ENCODE peak calls at places on chromosomes 2 and 18, in eight cellular contexts. One of them, this sample, is unnamed.

GRCh38 chr2:235583144-235583543 is 89.3 kb downstream of the AGAP1 start:
- DNase-seq in HepG2: peak; percentile 42
- DNase-seq in HCT116: no peak
- DNase-seq in kidney: no peak
- DNase-seq in H9: no peak
- DNase-seq in neural progenitor cell: no peak
- DNase-seq in fibroblast of lung: no peak
- DNase-seq in IMR-90: no peak
- DNase-seq in this sample: no peak

GRCh38 chr2:240419723-240420122 is 15.7 kb upstream of the GPC1 start:
- DNase-seq in HepG2: no peak
- DNase-seq in HCT116: no peak
- DNase-seq in kidney: no peak
- DNase-seq in H9: no peak
- DNase-seq in neural progenitor cell: no peak
- DNase-seq in fibroblast of lung: no peak
- DNase-seq in IMR-90: no peak
- DNase-seq in this sample: no peak

GRCh38 chr18:2337552-2338141 is 233.7 kb downstream of the METTL4 start:
- DNase-seq in HepG2: peak; percentile 17
- DNase-seq in HCT116: peak; percentile 19
- DNase-seq in kidney: no peak
- DNase-seq in H9: no peak
- DNase-seq in neural progenitor cell: peak; percentile 51
- DNase-seq in fibroblast of lung: peak; percentile 50
- DNase-seq in IMR-90: peak; percentile 50
- DNase-seq in this sample: peak; percentile 85

GRCh38 chr2:136149011-136149410 is 31.1 kb upstream of the CXCR4 start:
- DNase-seq in HepG2: no peak
- DNase-seq in HCT116: no peak
- DNase-seq in kidney: no peak
- DNase-seq in H9: no peak
- DNase-seq in neural progenitor cell: no peak
- DNase-seq in fibroblast of lung: no peak
- DNase-seq in IMR-90: no peak
- DNase-seq in this sample: no peak

GRCh38 chr2:157875720-157876065 is 437 bp downstream of the ACVR1 start:
- DNase-seq in HepG2: peak; percentile 18
- DNase-seq in HCT116: no peak
- DNase-seq in kidney: peak; percentile 84
- DNase-seq in H9: no peak
- DNase-seq in neural progenitor cell: peak; percentile 83
- DNase-seq in fibroblast of lung: no peak
- DNase-seq in IMR-90: no peak
- DNase-seq in this sample: peak; percentile 85

GRCh38 chr2:235945608-235946140 is 222.5 kb downstream of the GBX2 start:
- DNase-seq in HepG2: no peak
- DNase-seq in HCT116: no peak
- DNase-seq in kidney: peak; percentile 33
- DNase-seq in H9: no peak
- DNase-seq in neural progenitor cell: no peak
- DNase-seq in fibroblast of lung: no peak
- DNase-seq in IMR-90: no peak
- DNase-seq in this sample: no peak

GRCh38 chr2:102350118-102350793 is 5.3 kb upstream of the IL18R1 start:
- DNase-seq in HepG2: no peak
- DNase-seq in HCT116: no peak
- DNase-seq in kidney: no peak
- DNase-seq in H9: no peak
- DNase-seq in neural progenitor cell: no peak
- DNase-seq in fibroblast of lung: no peak
- DNase-seq in IMR-90: no peak
- DNase-seq in this sample: no peak

GRCh38 chr2:127142663-127143630 is 36.0 kb upstream of the BIN1 start:
- DNase-seq in HepG2: no peak
- DNase-seq in HCT116: no peak
- DNase-seq in kidney: peak; percentile 12
- DNase-seq in H9: no peak
- DNase-seq in neural progenitor cell: no peak
- DNase-seq in fibroblast of lung: no peak
- DNase-seq in IMR-90: no peak
- DNase-seq in this sample: no peak

GRCh38 chr2:96907405-96908041 is 37.6 kb upstream of the SEMA4C start:
- DNase-seq in HepG2: no peak
- DNase-seq in HCT116: no peak
- DNase-seq in kidney: peak; percentile 94
- DNase-seq in H9: peak; percentile 81
- DNase-seq in neural progenitor cell: peak; percentile 91
- DNase-seq in fibroblast of lung: peak; percentile 71
- DNase-seq in IMR-90: peak; percentile 24
- DNase-seq in this sample: peak; percentile 93

GRCh38 chr2:201789395-201789794 is 8.7 kb upstream of the ALS2 start:
- DNase-seq in HepG2: no peak
- DNase-seq in HCT116: no peak
- DNase-seq in kidney: no peak
- DNase-seq in H9: no peak
- DNase-seq in neural progenitor cell: no peak
- DNase-seq in fibroblast of lung: no peak
- DNase-seq in IMR-90: no peak
- DNase-seq in this sample: no peak

GRCh38 chr2:44836916-44837315 is 104.6 kb upstream of the SIX3 start:
- DNase-seq in HepG2: no peak
- DNase-seq in HCT116: no peak
- DNase-seq in kidney: no peak
- DNase-seq in H9: no peak
- DNase-seq in neural progenitor cell: no peak
- DNase-seq in fibroblast of lung: no peak
- DNase-seq in IMR-90: no peak
- DNase-seq in this sample: peak; percentile 22

GRCh38 chr2:47274054-47274779 is 119.1 kb upstream of the STPG4 start:
- DNase-seq in HepG2: no peak
- DNase-seq in HCT116: no peak
- DNase-seq in kidney: no peak
- DNase-seq in H9: no peak
- DNase-seq in neural progenitor cell: no peak
- DNase-seq in fibroblast of lung: peak; percentile 83
- DNase-seq in IMR-90: peak; percentile 94
- DNase-seq in this sample: no peak

GRCh38 chr2:100739735-100740432 is 80.1 kb upstream of the NPAS2 start:
- DNase-seq in HepG2: no peak
- DNase-seq in HCT116: no peak
- DNase-seq in kidney: no peak
- DNase-seq in H9: no peak
- DNase-seq in neural progenitor cell: no peak
- DNase-seq in fibroblast of lung: no peak
- DNase-seq in IMR-90: no peak
- DNase-seq in this sample: no peak

GRCh38 chr18:12061685-12062084 is 32.0 kb upstream of the ANKRD62 start:
- DNase-seq in HepG2: no peak
- DNase-seq in HCT116: no peak
- DNase-seq in kidney: no peak
- DNase-seq in H9: no peak
- DNase-seq in neural progenitor cell: no peak
- DNase-seq in fibroblast of lung: no peak
- DNase-seq in IMR-90: no peak
- DNase-seq in this sample: no peak

GRCh38 chr2:61175036-61175435 is 13.0 kb downstream of the C2orf74 start:
- DNase-seq in HepG2: no peak
- DNase-seq in HCT116: no peak
- DNase-seq in kidney: no peak
- DNase-seq in H9: no peak
- DNase-seq in neural progenitor cell: no peak
- DNase-seq in fibroblast of lung: no peak
- DNase-seq in IMR-90: no peak
- DNase-seq in this sample: no peak

GRCh38 chr2:45932278-45932975 is 281.0 kb downstream of the PRKCE start:
- DNase-seq in HepG2: no peak
- DNase-seq in HCT116: no peak
- DNase-seq in kidney: no peak
- DNase-seq in H9: no peak
- DNase-seq in neural progenitor cell: no peak
- DNase-seq in fibroblast of lung: peak; percentile 61
- DNase-seq in IMR-90: peak; percentile 88
- DNase-seq in this sample: no peak

GRCh38 chr18:10439898-10440297 is 14.5 kb upstream of the APCDD1 start:
- DNase-seq in HepG2: no peak
- DNase-seq in HCT116: no peak
- DNase-seq in kidney: no peak
- DNase-seq in H9: no peak
- DNase-seq in neural progenitor cell: no peak
- DNase-seq in fibroblast of lung: no peak
- DNase-seq in IMR-90: no peak
- DNase-seq in this sample: no peak

GRCh38 chr2:6492573-6492972 is 373.1 kb downstream of the CMPK2 start:
- DNase-seq in HepG2: no peak
- DNase-seq in HCT116: no peak
- DNase-seq in kidney: no peak
- DNase-seq in H9: no peak
- DNase-seq in neural progenitor cell: no peak
- DNase-seq in fibroblast of lung: no peak
- DNase-seq in IMR-90: no peak
- DNase-seq in this sample: no peak

DNA sequence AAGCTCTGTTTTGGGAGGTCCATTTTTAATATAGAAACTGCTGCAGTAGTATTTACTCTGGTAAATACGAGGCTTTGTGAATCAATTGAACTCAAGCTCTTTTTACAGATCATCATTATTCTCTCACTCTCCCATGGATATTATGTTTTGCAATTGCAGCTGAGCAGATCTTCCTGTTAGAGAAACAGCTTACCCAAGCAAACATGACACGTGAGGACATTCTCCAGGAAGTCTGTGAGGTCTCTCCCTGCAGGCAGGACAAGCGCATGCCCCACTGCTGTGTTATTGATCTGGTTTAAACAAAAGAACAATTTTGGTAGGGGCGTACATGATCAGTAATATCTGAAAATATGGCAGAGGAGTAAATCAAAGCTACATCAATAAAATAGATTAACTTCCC is 72.1 kb downstream of the COL6A3 start:
- DNase-seq in HepG2: no peak
- DNase-seq in HCT116: no peak
- DNase-seq in kidney: no peak
- DNase-seq in H9: no peak
- DNase-seq in neural progenitor cell: no peak
- DNase-seq in fibroblast of lung: peak; percentile 70
- DNase-seq in IMR-90: peak; percentile 52
- DNase-seq in this sample: no peak
- TF ChIP-seq CTCF in HepG2: no peak
- TF ChIP-seq CTCF in HCT116: no peak
- TF ChIP-seq CTCF in kidney: no peak
- TF ChIP-seq CTCF in H9: no peak
- TF ChIP-seq CTCF in neural progenitor cell: no peak
- TF ChIP-seq CTCF in fibroblast of lung: no peak
- TF ChIP-seq CTCF in IMR-90: no peak
- TF ChIP-seq CTCF in this sample: no peak

DNA sequence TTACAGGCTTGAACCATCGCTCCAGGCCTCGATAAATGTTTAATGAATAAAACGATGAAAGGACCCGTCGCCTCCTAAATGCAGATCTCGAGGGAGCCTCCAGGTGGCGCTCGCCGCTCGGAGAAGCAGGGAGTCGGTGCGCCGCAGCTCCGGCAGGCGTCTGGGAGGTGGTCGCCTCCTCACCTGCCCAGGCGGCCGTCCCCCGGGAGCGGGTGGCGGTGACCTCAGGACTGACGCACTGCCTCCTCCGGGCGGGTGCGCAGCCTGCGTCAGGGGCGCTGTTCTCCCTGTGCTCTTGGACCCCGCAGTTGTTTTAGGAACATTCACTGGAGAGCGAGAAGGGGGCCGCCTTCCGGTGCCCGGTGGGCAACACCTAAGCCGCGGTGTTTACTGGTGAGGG is 38.6 kb upstream of the POLE4 start:
- DNase-seq in HepG2: peak; percentile 31
- DNase-seq in HCT116: peak; percentile 38
- DNase-seq in kidney: peak; percentile 85
- DNase-seq in H9: peak; percentile 89
- DNase-seq in neural progenitor cell: peak; percentile 88
- DNase-seq in fibroblast of lung: peak; percentile 49
- DNase-seq in IMR-90: peak; percentile 48
- DNase-seq in this sample: peak; percentile 95
- H3K9ac ChIP-seq in HepG2: no peak overlapping the region
- H3K9ac ChIP-seq in HCT116: no peak overlapping the region
- H3K9ac ChIP-seq in kidney: no peak overlapping the region
- H3K9ac ChIP-seq in H9: no peak overlapping the region
- H3K9ac ChIP-seq in neural progenitor cell: no peak overlapping the region
- H3K9ac ChIP-seq in fibroblast of lung: no peak overlapping the region
- H3K9ac ChIP-seq in IMR-90: no peak overlapping the region
- H3K9ac ChIP-seq in this sample: no peak overlapping the region

GRCh38 chr18:32074206-32074605 is 17.5 kb upstream of the RNF138 start:
- DNase-seq in HepG2: no peak
- DNase-seq in HCT116: no peak
- DNase-seq in kidney: no peak
- DNase-seq in H9: no peak
- DNase-seq in neural progenitor cell: no peak
- DNase-seq in fibroblast of lung: no peak
- DNase-seq in IMR-90: no peak
- DNase-seq in this sample: no peak

GRCh38 chr18:32067375-32068167 is 24.1 kb upstream of the RNF138 start:
- DNase-seq in HepG2: no peak
- DNase-seq in HCT116: no peak
- DNase-seq in kidney: no peak
- DNase-seq in H9: no peak
- DNase-seq in neural progenitor cell: no peak
- DNase-seq in fibroblast of lung: no peak
- DNase-seq in IMR-90: no peak
- DNase-seq in this sample: no peak

DNA sequence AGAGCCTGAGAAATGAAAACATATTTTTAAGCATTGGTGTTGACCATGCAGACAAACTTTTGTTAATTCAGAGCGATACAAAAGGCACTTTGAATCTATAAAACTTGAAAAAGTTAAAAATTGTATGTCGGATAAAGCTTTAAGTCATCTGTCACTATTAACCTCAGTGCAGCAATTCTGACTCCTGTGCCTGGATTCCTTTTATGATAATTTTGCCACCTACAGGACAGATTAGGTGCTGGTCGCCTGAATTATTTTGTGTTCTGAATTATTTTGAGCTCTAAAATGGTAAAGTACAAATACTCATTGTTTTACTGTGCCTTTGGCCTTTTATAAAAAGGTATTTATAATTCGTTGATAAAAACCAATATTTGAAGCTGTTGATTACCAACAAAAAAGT is 19.4 kb upstream of the RNF138 start:
- DNase-seq in HepG2: peak; percentile 6
- DNase-seq in HCT116: no peak
- DNase-seq in kidney: no peak
- DNase-seq in H9: no peak
- DNase-seq in neural progenitor cell: no peak
- DNase-seq in fibroblast of lung: no peak
- DNase-seq in IMR-90: no peak
- DNase-seq in this sample: no peak
- TF ChIP-seq CTCF in HepG2: peak; percentile 6
- TF ChIP-seq CTCF in HCT116: peak; percentile 57
- TF ChIP-seq CTCF in kidney: peak; percentile 43
- TF ChIP-seq CTCF in H9: peak; percentile 44
- TF ChIP-seq CTCF in neural progenitor cell: peak; percentile 36
- TF ChIP-seq CTCF in fibroblast of lung: peak; percentile 16
- TF ChIP-seq CTCF in IMR-90: peak; percentile 9
- TF ChIP-seq CTCF in this sample: peak; percentile 61

DNA sequence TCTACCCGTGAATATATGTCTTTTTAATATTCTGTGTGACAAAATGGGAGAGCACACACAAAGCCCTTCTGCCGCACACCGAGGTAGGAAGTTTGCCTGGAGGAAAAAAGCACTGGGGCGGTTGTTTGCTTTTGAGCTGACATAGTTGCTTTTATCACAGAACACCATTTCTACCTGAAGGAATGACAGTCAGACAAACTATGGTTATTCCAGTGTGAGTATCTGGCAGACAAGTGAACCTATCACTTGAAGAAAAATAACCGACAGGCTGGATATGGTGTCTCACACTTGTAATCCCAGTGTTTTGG is 67.6 kb upstream of the SERTAD2 start:
- DNase-seq in HepG2: no peak
- DNase-seq in HCT116: no peak
- DNase-seq in kidney: no peak
- DNase-seq in H9: no peak
- DNase-seq in neural progenitor cell: no peak
- DNase-seq in fibroblast of lung: no peak
- DNase-seq in IMR-90: no peak
- DNase-seq in this sample: no peak
- H3K9ac ChIP-seq in HepG2: no peak overlapping the region
- H3K9ac ChIP-seq in HCT116: no peak overlapping the region
- H3K9ac ChIP-seq in kidney: no peak overlapping the region
- H3K9ac ChIP-seq in H9: no peak overlapping the region
- H3K9ac ChIP-seq in neural progenitor cell: no peak overlapping the region
- H3K9ac ChIP-seq in fibroblast of lung: no peak overlapping the region
- H3K9ac ChIP-seq in IMR-90: no peak overlapping the region
- H3K9ac ChIP-seq in this sample: no peak overlapping the region

This sample was measured in endodermal cell.